ENCODE peak calls at places on chromosome 2, in eight cellular contexts. M, C, L, F, G, K, R and A are unnamed samples.

GRCh38 chr2:144523606-144524131 is 3.8 kb upstream of the ZEB2 start:
- DNase-seq in M (no peak), C (no peak), L (no peak), F (no peak), G (no peak), K (no peak), R (no peak), A (no peak)

GRCh38 chr2:103167599-103167998 is 405.8 kb downstream of the TMEM182 start:
- DNase-seq in M (no peak), C (no peak), L (no peak), F (no peak), G (no peak), K (no peak), R (no peak), A (no peak)

GRCh38 chr2:200705305-200705985 is 106.3 kb upstream of the BZW1 start:
- DNase-seq in M (peak), C (peak), L (no peak), F (no peak), G (no peak), K (peak), R (no peak), A (no peak)

GRCh38 chr2:120902532-120903088 is 166.9 kb downstream of the GLI2 start:
- DNase-seq in M (no peak), C (no peak), L (no peak), F (no peak), G (no peak), K (no peak), R (no peak), A (no peak)

GRCh38 chr2:288743-289361 is 961 bp upstream of the ALKAL2 start:
- DNase-seq in M (no peak), C (no peak), L (no peak), F (no peak), G (no peak), K (no peak), R (no peak), A (no peak)

GRCh38 chr2:236167297-236168109 is 683 bp downstream of the GBX2 start:
- DNase-seq in M (no peak), C (peak), L (no peak), F (no peak), G (no peak), K (peak), R (no peak), A (no peak)

GRCh38 chr2:182077451-182078142 is 91.9 kb downstream of the PPP1R1C start:
- DNase-seq in M (peak), C (peak), L (no peak), F (peak), G (no peak), K (peak), R (peak), A (peak)

GRCh38 chr2:136378712-136379595 is 261.0 kb upstream of the CXCR4 start:
- DNase-seq in M (peak), C (peak), L (no peak), F (peak), G (no peak), K (peak), R (peak), A (peak)

GRCh38 chr2:109260886-109261700 is 132.1 kb downstream of the SH3RF3 start:
- DNase-seq in M (peak), C (peak), L (no peak), F (peak), G (peak), K (peak), R (no peak), A (no peak)

GRCh38 chr2:144357623-144358400 is 162.1 kb downstream of the ZEB2 start:
- DNase-seq in M (peak), C (peak), L (no peak), F (no peak), G (no peak), K (peak), R (no peak), A (no peak)

GRCh38 chr2:100244881-100245605 is 77.3 kb downstream of the LONRF2 start:
- DNase-seq in M (no peak), C (no peak), L (no peak), F (no peak), G (no peak), K (no peak), R (no peak), A (no peak)
- H3K27ac ChIP-seq in M (no peak), C (no peak), L (no peak), F (no peak), G (no peak), K (no peak), R (no peak), A (no peak)

DNA sequence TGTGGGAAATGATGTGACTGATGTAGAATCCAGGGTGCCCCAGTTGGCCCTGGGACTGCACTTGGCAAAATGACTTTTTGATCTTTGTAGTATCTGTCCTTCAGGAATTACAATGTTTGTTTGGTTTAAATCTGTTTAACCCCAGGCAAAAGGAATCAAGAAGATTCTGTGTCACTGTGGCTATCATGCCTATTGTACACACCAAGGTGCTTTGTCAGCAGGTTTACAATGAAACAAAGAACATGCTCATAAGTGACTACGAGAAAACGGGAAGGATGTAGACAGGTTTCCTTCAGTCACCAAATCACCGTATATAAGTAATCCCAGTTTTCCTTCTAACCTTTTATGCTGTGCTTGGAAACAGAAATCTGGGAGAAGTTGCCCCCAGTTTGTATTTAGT is 109.5 kb downstream of the RTN4 start:
- DNase-seq in M (no peak), C (no peak), L (no peak), F (no peak), G (no peak), K (no peak), R (no peak), A (no peak)
- TF ChIP-seq EP300 in M (no peak), C (no peak), L (no peak), F (no peak), G (no peak), K (no peak), R (no peak), A (no peak)

DNA sequence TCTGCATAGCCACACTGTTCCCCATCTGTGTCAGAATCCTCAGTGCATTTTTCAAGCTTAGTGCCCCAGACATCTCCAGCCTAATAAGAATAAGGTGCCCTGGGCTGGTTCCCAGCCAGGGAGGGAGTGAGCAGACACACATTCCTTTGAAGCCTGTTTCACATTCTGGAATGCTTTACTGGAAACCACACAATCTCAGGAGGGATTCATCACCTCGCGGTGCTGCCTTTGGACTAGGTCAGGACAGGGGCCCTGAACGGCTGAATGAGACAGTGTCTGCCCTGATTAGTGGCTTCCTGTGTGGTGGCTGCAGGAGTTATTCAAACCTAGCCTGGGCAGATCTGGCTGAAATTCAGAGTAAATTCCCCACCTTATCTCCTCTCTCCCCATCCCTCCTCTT is 108.0 kb upstream of the LDAH start:
- DNase-seq in M (peak), C (no peak), L (no peak), F (no peak), G (no peak), K (no peak), R (no peak), A (no peak)
- H3K27ac ChIP-seq in M (no peak), C (no peak), L (no peak), F (no peak), G (peak), K (no peak), R (no peak), A (no peak)

GRCh38 chr2:54073796-54074195 is 41.6 kb upstream of the ACYP2 start:
- DNase-seq in M (peak), C (peak), L (no peak), F (no peak), G (no peak), K (peak), R (no peak), A (no peak)
- TF ChIP-seq EP300 in M (no peak), C (no peak), L (no peak), F (no peak), G (no peak), K (no peak), R (no peak), A (no peak)

GRCh38 chr2:46500801-46501200 is 21.4 kb downstream of the TMEM247 start:
- DNase-seq in M (no peak), C (no peak), L (no peak), F (no peak), G (no peak), K (no peak), R (no peak), A (no peak)
- H3K27ac ChIP-seq in M (no peak), C (no peak), L (no peak), F (no peak), G (peak), K (no peak), R (peak), A (peak)

GRCh38 chr2:53314718-53315117 is 452.9 kb upstream of the CHAC2 start:
- DNase-seq in M (no peak), C (no peak), L (no peak), F (no peak), G (no peak), K (no peak), R (no peak), A (no peak)
- TF ChIP-seq EP300 in M (no peak), C (no peak), L (no peak), F (no peak), G (no peak), K (no peak), R (no peak), A (no peak)

DNA sequence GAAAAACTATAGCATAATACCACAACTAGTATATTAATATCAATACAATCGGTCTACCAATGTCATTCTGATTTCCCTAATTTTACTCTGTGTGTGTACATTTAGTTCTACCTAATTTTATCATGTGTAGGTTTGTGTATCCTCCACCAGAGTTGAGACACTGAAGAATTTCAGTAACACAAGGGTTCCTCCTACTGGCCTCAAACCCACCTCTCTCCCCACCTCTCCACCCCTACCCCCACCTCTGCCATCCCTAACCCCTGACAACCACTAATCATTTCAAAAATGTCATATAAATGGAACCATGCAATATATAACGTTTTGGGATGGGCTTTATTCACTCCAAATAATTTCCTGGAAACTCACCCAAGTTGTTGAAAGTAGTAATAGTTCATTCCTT is 117.9 kb downstream of the LYPD6 start:
- DNase-seq in M (no peak), C (no peak), L (no peak), F (no peak), G (no peak), K (no peak), R (no peak), A (no peak)
- H3K27ac ChIP-seq in M (no peak), C (no peak), L (no peak), F (no peak), G (no peak), K (no peak), R (no peak), A (no peak)